ENCODE peak calls at places on chromosome 1, in seven cellular contexts. P, X, K, T, R, U and G are unnamed samples.

GRCh38 chr1:39646232-39647081 is 7.0 kb upstream of the HEYL start:
- DNase-seq in X (no peak), P (no peak), T (peak), R (no peak), U (no peak), K (peak), G (no peak)

GRCh38 chr1:60598055-60598910 is 484.1 kb upstream of the NFIA start:
- DNase-seq in R (no peak), T (no peak), P (no peak), K (no peak), X (no peak), U (no peak), G (no peak)

GRCh38 chr1:243849089-243850012 is 692 bp downstream of the AKT3 start:
- DNase-seq in R (peak), K (peak), X (peak), T (peak), P (peak), U (peak), G (peak)

GRCh38 chr1:234871710-234872262 is 256.9 kb downstream of the TOMM20 start:
- DNase-seq in K (no peak), R (no peak), P (no peak), U (no peak), T (no peak), X (peak), G (no peak)

GRCh38 chr1:223341111-223341510 is 22.9 kb downstream of the SUSD4 start:
- DNase-seq in X (no peak), K (no peak), T (no peak), U (no peak), R (no peak), P (peak), G (no peak)

GRCh38 chr1:179151908-179152682 is 70.2 kb downstream of the TOR3A start:
- DNase-seq in U (no peak), X (no peak), P (no peak), T (no peak), R (no peak), K (peak), G (no peak)

GRCh38 chr1:184959626-184960025 is 14.7 kb downstream of the NIBAN1 start:
- DNase-seq in R (no peak), K (no peak), P (no peak), U (no peak), X (no peak), T (no peak), G (peak)

GRCh38 chr1:35894183-35894582 is 11.2 kb downstream of the AGO1 start:
- DNase-seq in R (no peak), X (no peak), U (no peak), K (peak), P (no peak), T (no peak), G (no peak)

GRCh38 chr1:19869929-19870328 is 12.3 kb upstream of the OTUD3 start:
- DNase-seq in T (no peak), K (no peak), X (no peak), R (no peak), U (no peak), P (no peak), G (no peak)

GRCh38 chr1:58909162-58909560 is 125.3 kb upstream of the JUN start:
- DNase-seq in T (no peak), K (no peak), R (no peak), U (no peak), P (no peak), X (no peak), G (no peak)

GRCh38 chr1:117535776-117536175 is 70.1 kb upstream of the TENT5C start:
- DNase-seq in X (no peak), P (no peak), K (no peak), R (no peak), U (no peak), T (no peak), G (no peak)

GRCh38 chr1:246753670-246754535 is 29.7 kb downstream of the SCCPDH start:
- DNase-seq in X (no peak), K (peak), U (no peak), P (peak), T (peak), R (peak), G (peak)

GRCh38 chr1:27684176-27684575 is 12.2 kb upstream of the IFI6 start:
- DNase-seq in U (no peak), R (no peak), T (no peak), K (no peak), X (no peak), P (no peak), G (no peak)

GRCh38 chr1:16420719-16421118 is 16.5 kb downstream of the SPATA21 start:
- DNase-seq in K (peak), X (no peak), T (no peak), U (no peak), R (peak), P (no peak), G (no peak)

GRCh38 chr1:32701951-32702598 is 495 bp downstream of the SYNC start:
- DNase-seq in R (no peak), U (no peak), P (peak), X (no peak), K (no peak), T (no peak), G (no peak)

GRCh38 chr1:12436817-12437599 is 181.0 kb downstream of the DHRS3 start:
- DNase-seq in P (no peak), T (no peak), X (no peak), K (no peak), R (no peak), U (no peak), G (no peak)

GRCh38 chr1:6519935-6520621 is 28.6 kb upstream of the PLEKHG5 start:
- DNase-seq in U (no peak), X (peak), R (no peak), P (peak), T (peak), K (no peak), G (peak)

GRCh38 chr1:225567789-225568188 is 85.1 kb downstream of the ENAH start:
- DNase-seq in X (no peak), K (no peak), T (no peak), R (no peak), P (no peak), U (no peak), G (no peak)

GRCh38 chr1:201605385-201605747 is 66.4 kb downstream of the NAV1 start:
- DNase-seq in X (no peak), K (no peak), R (no peak), T (no peak), U (no peak), P (no peak), G (peak)